ENCODE peak calls at places on chromosomes 13 and 19, in eight cellular contexts. Q is ascending aorta, H is left lung, T is upper lobe of right lung, B is cardiac fibroblast, R is H9, G is Peyer's patch, Z is RWPE1. K is an unnamed sample.

GRCh38 chr19:38953677-38954076 is 21.9 kb downstream of the FBXO17 start:
- DNase-seq in Q (no peak), H (no peak), T (no peak), B (no peak), R (no peak), G (no peak), Z (no peak), K (no peak)

GRCh38 chr19:10855879-10856522 is 7.8 kb downstream of the C19orf38 start:
- DNase-seq in Q (no peak), H (no peak), T (no peak), B (peak), R (peak), G (no peak), Z (no peak), K (no peak)

GRCh38 chr13:29976535-29976934 is 126.1 kb upstream of the UBL3 start:
- DNase-seq in Q (no peak), H (no peak), T (no peak), B (no peak), R (no peak), G (no peak), Z (no peak), K (no peak)

GRCh38 chr19:10074153-10074552 is 12.0 kb upstream of the SHFL start:
- DNase-seq in Q (no peak), H (no peak), T (no peak), B (peak), R (no peak), G (peak), Z (no peak), K (peak)

GRCh38 chr19:5282926-5283325 is 57.7 kb downstream of the PTPRS start:
- DNase-seq in Q (no peak), H (no peak), T (no peak), B (no peak), R (no peak), G (no peak), Z (no peak), K (no peak)

GRCh38 chr19:56312787-56313343 is 1.8 kb downstream of the ZSCAN5A start:
- DNase-seq in Q (no peak), H (no peak), T (no peak), B (no peak), R (no peak), G (no peak), Z (no peak), K (no peak)

GRCh38 chr19:49844138-49844740 is 6.7 kb upstream of the PTOV1 start:
- DNase-seq in Q (no peak), H (no peak), T (no peak), B (no peak), R (no peak), G (no peak), Z (no peak), K (no peak)

GRCh38 chr19:518292-519231 is 11.3 kb downstream of the TPGS1 start:
- DNase-seq in Q (no peak), H (no peak), T (no peak), B (peak), R (peak), G (no peak), Z (no peak), K (peak)

GRCh38 chr13:92197669-92198068 is 799.2 kb downstream of the GPC5 start:
- DNase-seq in Q (no peak), H (no peak), T (no peak), B (peak), R (no peak), G (no peak), Z (no peak), K (peak)

GRCh38 chr13:40789275-40790231 is at the start of gene SLC25A15:
- DNase-seq in Q (peak), H (peak), T (peak), B (peak), R (peak), G (peak), Z (peak), K (peak)
- TF ChIP-seq CTCF in Q (no peak), H (peak), T (peak), B (no peak), R (peak), G (no peak), Z (peak), K (peak)

GRCh38 chr19:29873801-29874575 is 62.2 kb downstream of the CCNE1 start:
- DNase-seq in Q (no peak), H (no peak), T (no peak), B (no peak), R (no peak), G (no peak), Z (no peak), K (no peak)
- TF ChIP-seq CTCF in Q (no peak), H (peak), T (no peak), B (no peak), R (peak), G (no peak), Z (peak), K (peak)

DNA sequence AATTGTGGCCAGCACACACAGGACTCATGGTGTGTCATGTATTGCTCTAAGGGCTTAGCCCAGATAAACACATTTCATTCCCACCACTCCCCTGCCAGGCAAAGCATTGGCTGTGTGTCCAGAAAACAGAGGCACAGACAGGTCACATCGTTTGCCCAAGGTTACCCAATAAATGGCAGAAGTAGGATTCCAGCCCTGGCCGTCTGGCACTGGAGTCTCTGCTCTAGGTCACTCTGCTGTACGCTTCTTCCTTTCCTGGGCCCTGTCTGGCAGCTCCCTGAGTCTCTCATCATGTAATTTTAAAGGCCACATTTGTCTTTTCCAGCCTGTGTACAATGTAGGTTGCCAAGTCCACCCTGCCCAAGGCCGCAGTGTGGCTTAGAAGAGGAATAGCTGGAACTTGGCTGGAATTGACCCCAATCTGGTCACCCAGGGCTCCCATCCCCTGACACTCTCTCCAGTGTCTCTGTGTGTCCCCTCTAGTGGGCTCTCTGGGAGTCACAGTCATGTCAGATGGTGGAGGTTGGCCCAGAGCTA is 264.5 kb upstream of the TSHZ3 start:
- DNase-seq in Q (no peak), H (no peak), T (no peak), B (no peak), R (no peak), G (no peak), Z (no peak), K (no peak)
- TF ChIP-seq CTCF in Q (no peak), H (no peak), T (peak), B (no peak), R (no peak), G (no peak), Z (no peak), K (no peak)

DNA sequence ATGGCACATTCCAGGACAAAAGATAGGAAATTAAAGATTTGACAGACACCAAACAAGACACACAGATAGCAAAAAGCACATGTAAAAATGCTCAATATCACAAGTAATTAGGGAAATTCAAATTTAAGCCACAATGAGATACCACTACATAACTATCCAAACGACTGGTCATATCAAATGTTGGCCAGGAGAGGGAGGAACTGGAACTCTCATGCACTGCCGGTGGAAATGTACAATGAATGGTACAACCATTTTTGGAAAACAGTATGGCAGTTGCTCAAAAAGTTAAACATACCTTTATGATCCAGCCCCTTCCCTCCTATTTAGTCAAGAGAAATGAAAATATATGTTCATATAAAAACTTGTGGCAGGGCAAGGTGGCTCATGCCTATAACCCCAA is 36.8 kb upstream of the CYP2S1 start:
- DNase-seq in Q (no peak), H (no peak), T (no peak), B (no peak), R (no peak), G (no peak), Z (no peak), K (peak)
- TF ChIP-seq CTCF in Q (no peak), H (no peak), T (peak), B (peak), R (peak), G (no peak), Z (no peak), K (peak)

GRCh38 chr19:55176116-55176515 is 4.0 kb downstream of the SYT5 start:
- DNase-seq in Q (no peak), H (no peak), T (no peak), B (no peak), R (no peak), G (no peak), Z (no peak), K (no peak)

GRCh38 chr19:55178781-55179569 is 1.1 kb downstream of the SYT5 start:
- DNase-seq in Q (peak), H (peak), T (peak), B (peak), R (peak), G (peak), Z (peak), K (peak)

GRCh38 chr19:55181740-55182139 is 1.7 kb upstream of the SYT5 start:
- DNase-seq in Q (no peak), H (no peak), T (no peak), B (no peak), R (no peak), G (no peak), Z (no peak), K (no peak)

GRCh38 chr19:55175117-55175867 is 4.8 kb downstream of the SYT5 start:
- DNase-seq in Q (no peak), H (no peak), T (no peak), B (no peak), R (peak), G (no peak), Z (no peak), K (no peak)

DNA sequence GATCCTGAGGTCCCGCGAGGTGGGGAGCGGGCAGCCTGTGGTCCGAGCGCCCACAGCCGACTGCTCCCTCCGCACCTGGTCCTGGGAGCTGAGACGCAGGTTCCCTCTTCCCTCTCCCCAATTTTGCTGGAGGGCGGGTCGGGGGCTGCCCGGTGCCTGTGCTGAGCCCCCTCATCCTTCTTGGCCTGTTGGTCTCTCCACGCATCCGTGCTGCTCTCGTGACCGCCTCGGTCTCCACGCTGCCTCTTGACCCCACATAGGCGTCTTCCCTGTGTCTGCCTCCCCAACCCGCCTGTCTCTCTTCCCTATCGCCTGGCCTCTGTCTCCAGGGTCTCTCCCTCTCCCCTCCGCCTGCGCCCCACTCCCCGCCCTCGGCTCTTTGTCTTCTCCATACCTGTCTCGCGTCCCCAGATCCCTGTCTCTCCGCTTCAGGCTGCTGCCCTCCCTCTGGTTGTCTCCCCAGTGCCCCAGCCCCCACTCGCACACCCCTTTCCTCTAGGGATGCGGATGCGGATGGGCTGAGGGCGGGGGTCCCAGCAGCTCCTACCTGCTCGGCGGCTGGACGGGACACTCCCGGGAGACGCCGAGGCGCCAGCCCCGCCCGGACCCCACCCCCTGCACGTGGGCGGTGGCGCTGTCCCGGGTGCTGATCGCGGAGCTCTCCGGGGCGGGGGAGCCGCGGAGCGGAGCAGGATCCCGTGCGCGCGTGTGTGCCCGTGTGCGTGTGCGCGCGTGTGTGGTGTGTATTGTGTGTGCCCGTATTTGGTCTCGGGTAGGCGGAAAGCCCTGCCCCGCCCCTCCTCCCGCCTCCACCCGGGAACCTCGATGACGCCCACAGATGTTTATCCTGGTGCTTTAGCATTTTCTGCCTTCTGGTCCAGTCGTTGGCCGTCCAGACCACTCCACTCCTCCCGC is at the start of gene SYT5:
- DNase-seq in Q (no peak), H (no peak), T (no peak), B (peak), R (peak), G (no peak), Z (peak), K (no peak)
- TF ChIP-seq CTCF in Q (no peak), H (no peak), T (no peak), B (no peak), R (no peak), G (no peak), Z (no peak), K (no peak)

GRCh38 chr13:60986301-60986700 is 429.3 kb downstream of the PCDH20 start:
- DNase-seq in Q (no peak), H (no peak), T (no peak), B (no peak), R (no peak), G (no peak), Z (peak), K (no peak)

GRCh38 chr13:60990032-60990733 is 425.5 kb downstream of the PCDH20 start:
- DNase-seq in Q (no peak), H (no peak), T (no peak), B (no peak), R (peak), G (no peak), Z (no peak), K (no peak)
- TF ChIP-seq CTCF in Q (no peak), H (no peak), T (no peak), B (no peak), R (peak), G (no peak), Z (no peak), K (no peak)

GRCh38 chr19:48608798-48609263 is 2.3 kb downstream of the SPACA4 start:
- DNase-seq in Q (no peak), H (no peak), T (no peak), B (peak), R (peak), G (peak), Z (peak), K (peak)
- TF ChIP-seq CTCF in Q (peak), H (no peak), T (peak), B (peak), R (peak), G (peak), Z (peak), K (peak)

DNA sequence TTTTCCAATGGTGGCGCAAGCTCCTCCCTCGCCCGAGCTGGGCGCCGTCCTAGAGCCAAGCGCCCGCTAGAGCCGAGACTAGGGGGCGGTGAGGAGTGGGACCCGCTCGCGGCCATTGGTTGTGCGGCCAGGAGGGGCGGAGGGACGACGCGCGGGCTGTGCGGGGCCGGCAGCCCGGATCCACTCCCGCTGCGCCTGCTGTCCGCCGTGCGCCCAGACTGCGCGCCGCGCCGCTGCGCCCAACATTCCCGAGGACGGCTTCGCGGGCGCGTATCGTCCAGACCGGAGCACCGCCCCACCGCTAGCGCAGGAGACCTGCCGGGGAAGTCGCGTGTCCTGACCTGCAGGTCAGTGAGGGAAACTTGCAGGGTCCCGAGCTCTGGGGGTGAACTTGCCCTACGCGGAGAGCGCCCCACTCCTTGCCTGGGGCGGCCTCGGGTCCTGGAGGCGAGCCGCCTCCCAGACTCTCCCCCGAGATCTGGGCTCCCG is at the start of gene SERTM1:
- DNase-seq in Q (no peak), H (peak), T (peak), B (peak), R (peak), G (no peak), Z (peak), K (peak)
- TF ChIP-seq CTCF in Q (no peak), H (no peak), T (no peak), B (no peak), R (no peak), G (no peak), Z (no peak), K (no peak)